ENCODE peak calls at places on chromosomes 16 and 17, in four cellular contexts. A is GM12878, H is SK-N-SH, P is HepG2. C is an unnamed sample.

GRCh38 chr17:40317880-40318834 is 9.2 kb downstream of the RARA start:
- DNase-seq in A (peak; percentile 79), P (peak; percentile 91), H (peak; percentile 99), C (peak; percentile 99)

GRCh38 chr17:43125967-43126910 is 1.1 kb upstream of the BRCA1 start:
- DNase-seq in H (peak; percentile 63), A (no peak), P (peak; percentile 61), C (peak; percentile 51)

GRCh38 chr16:20940864-20941634 is 40.5 kb downstream of the LYRM1 start:
- DNase-seq in H (no peak), A (no peak), P (no peak), C (no peak)

GRCh38 chr16:68717684-68718083 is 19.4 kb upstream of the CDH1 start:
- DNase-seq in P (no peak), A (no peak), H (no peak), C (no peak)

GRCh38 chr17:57142925-57143324 is 57.9 kb downstream of the AKAP1 start:
- DNase-seq in P (no peak), H (no peak), A (no peak), C (no peak)

GRCh38 chr16:57559075-57559790 is 16.8 kb downstream of the ADGRG5 start:
- DNase-seq in P (no peak), A (no peak), H (no peak), C (no peak)

GRCh38 chr17:48051706-48052486 is 3.7 kb downstream of the NFE2L1 start:
- DNase-seq in H (no peak), A (no peak), P (peak; percentile 85), C (peak; percentile 83)

GRCh38 chr16:79069118-79069517 is 531.4 kb downstream of the MAF start:
- DNase-seq in H (no peak), P (no peak), A (no peak), C (no peak)

GRCh38 chr17:79844869-79845600 is 5.8 kb upstream of the CBX4 start:
- DNase-seq in A (no peak), H (peak; percentile 98), P (peak; percentile 74), C (peak; percentile 65)

GRCh38 chr17:79968116-79968515 is 67.6 kb downstream of the TBC1D16 start:
- DNase-seq in A (no peak), P (no peak), H (no peak), C (no peak)

GRCh38 chr17:59423137-59423703 is 91.8 kb downstream of the YPEL2 start:
- DNase-seq in P (peak; percentile 55), H (no peak), A (no peak), C (peak; percentile 77)

GRCh38 chr16:12600536-12601256 is 203.0 kb downstream of the CPPED1 start:
- DNase-seq in A (no peak), P (no peak), H (no peak), C (no peak)

GRCh38 chr17:49977463-49978389 is 8.7 kb downstream of the DLX4 start:
- DNase-seq in A (no peak), H (no peak), P (no peak), C (peak; percentile 39)

GRCh38 chr16:4443986-4444385 is 18.3 kb downstream of the DNAJA3 start:
- DNase-seq in P (no peak), A (no peak), H (no peak), C (no peak)

GRCh38 chr17:80970044-80970761 is 21.4 kb upstream of the CHMP6 start:
- DNase-seq in P (no peak), H (peak; percentile 82), A (no peak), C (no peak)

GRCh38 chr17:62666061-62666800 is 38.8 kb downstream of the MRC2 start:
- DNase-seq in P (no peak), A (no peak), H (peak; percentile 40), C (no peak)

GRCh38 chr17:42577140-42577531 is 393 bp downstream of the PSMC3IP start:
- DNase-seq in P (no peak), A (no peak), H (no peak), C (no peak)

GRCh38 chr17:27878776-27879562 is 14.2 kb downstream of the LYRM9 start:
- DNase-seq in A (no peak), H (peak; percentile 30), P (no peak), C (no peak)
- TF ChIP-seq FOXM1 in A (no peak), H (no peak), P (no peak), C (no peak)

GRCh38 chr17:36525888-36526287 is 8.8 kb downstream of the MYO19 start:
- DNase-seq in H (no peak), P (no peak), A (no peak), C (no peak)
- TF ChIP-seq SIN3A in H (no peak), P (no peak), A (no peak), C (no peak)

DNA sequence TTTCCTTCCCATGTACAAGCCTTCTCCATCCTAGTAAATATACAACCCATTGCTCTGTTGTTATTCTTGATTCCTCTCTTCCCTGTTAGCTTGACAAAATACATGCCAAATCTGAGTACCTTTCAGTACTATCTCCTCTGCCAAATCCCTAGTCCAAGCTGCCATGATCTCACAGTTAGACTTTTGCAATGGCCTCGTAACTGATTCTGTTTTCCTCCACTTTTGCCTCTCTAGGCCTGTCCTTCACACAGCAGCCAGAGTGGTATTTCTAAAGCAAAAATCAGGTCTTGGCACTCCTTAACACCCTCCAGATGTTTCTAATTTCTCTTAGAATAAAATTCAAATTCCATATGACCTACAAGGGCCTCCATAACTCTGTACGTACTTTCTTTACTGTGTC is 153.0 kb upstream of the RBL2 start:
- DNase-seq in H (no peak), A (no peak), P (no peak), C (no peak)
- TF ChIP-seq FOXM1 in H (no peak), A (no peak), P (no peak), C (no peak)

DNA sequence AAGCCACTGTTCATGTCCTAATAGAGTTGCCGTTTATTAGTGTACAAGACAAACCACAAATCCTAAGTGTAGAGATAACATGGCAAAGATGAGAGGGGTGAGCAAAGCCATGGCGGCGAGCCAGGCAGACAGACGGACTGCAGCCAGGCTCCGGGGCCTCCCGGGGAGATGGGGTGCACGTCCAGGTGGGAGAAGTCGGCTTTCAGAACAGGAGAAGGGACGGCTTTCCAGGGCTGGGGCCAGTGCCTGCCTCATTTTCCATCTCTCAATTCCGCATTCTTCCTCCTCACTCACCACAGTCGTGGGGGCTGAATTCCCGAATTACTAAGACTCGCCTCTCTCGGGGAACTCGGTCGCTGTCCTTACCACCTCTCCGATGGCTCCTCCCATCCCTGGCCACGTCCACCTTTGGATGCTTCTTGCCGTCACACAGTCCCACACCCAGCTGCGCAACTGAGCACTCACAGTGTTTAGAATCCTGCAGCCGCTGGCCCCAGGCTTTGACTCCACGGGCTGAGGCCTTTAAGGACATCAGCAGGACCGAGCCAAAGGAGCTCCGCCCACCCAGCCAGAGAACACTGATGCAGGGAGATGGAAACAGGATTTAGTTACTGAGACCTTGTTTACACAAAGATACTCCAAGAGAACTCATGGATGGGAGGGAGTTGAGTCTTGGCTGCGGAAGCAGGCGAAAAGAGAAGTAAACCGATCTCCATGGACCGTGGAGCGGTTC is 59.7 kb downstream of the RNF112 start:
- DNase-seq in H (no peak), A (no peak), P (no peak), C (no peak)
- TF ChIP-seq SIN3A in H (no peak), A (no peak), P (no peak), C (no peak)

GRCh38 chr16:67237396-67238277 is 9.6 kb downstream of the FHOD1 start:
- DNase-seq in P (no peak), A (no peak), H (no peak), C (no peak)

GRCh38 chr16:67238806-67239470 is 8.3 kb downstream of the FHOD1 start:
- DNase-seq in P (no peak), A (no peak), H (no peak), C (no peak)

GRCh38 chr16:67235816-67236547 is 9.1 kb downstream of the TMEM208 start:
- DNase-seq in H (no peak), P (no peak), A (no peak), C (no peak)

GRCh38 chr16:67238278-67238575 is 9.1 kb downstream of the FHOD1 start:
- DNase-seq in H (no peak), A (no peak), P (no peak), C (no peak)

GRCh38 chr16:67236551-67237395 is 9.8 kb downstream of the TMEM208 start:
- DNase-seq in A (no peak), P (peak; percentile 46), H (peak; percentile 99), C (peak; percentile 100)
- TF ChIP-seq FOXM1 in A (no peak), P (no peak), H (no peak), C (no peak)

DNA sequence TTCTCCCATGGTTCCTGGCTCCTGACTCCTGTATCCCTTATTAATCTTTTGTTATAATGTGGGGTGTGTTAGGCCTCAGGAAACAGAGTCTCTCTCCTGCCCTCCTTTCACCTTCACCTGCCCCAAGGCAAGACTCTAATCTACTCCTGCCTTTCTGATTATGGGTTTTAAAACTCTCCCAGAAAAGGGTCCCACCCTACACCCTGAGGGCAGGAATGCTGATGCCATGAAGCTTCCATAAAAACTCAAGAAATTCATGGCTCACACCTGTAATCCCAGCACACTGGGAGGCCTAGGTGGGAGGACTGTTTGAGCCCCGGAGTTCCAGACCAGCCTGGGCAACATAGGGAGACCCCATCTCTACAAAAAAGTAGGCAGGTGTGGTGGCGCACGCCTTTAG is 18.6 kb upstream of the SRCAP start:
- DNase-seq in H (no peak), P (no peak), A (no peak), C (no peak)
- TF ChIP-seq SIN3A in H (no peak), P (no peak), A (no peak), C (no peak)

DNA sequence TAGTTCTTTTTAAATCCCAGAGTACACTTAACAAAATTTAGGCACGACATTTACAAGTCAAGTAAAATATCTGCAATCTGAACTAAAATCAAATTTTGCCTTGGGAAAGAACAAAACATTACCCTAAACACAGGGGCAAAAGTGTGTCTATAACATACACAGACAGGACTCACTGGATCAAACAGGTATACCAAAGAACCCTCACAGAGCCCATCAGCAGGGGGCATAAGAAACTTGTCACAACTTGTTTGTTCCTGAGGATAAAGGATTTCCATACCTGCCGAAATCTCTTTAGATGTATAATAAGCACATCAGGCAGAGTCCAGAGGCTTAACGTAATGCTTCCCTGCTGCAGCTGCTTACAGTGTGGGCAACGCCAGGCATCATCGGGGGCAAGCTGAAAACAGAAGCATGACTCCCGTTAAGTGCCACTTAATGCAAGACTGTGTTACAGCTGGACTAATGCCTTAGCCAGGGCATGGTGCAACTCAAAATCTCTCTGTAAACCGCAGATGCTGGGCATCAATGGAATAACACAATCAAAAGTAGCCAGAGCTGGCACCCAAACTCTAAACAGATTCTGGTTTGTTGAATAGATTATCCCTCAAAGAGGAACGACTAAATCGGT is 67.0 kb downstream of the USP31 start:
- DNase-seq in H (peak; percentile 70), A (no peak), P (peak; percentile 46), C (no peak)
- TF ChIP-seq FOXM1 in H (no peak), A (no peak), P (no peak), C (no peak)